ENCODE peak calls at places on chromosomes 3 and 15, in five cellular contexts. B, D, F, W and V are unnamed samples.

GRCh38 chr3:141425523-141426233 is 57.4 kb downstream of the ZBTB38 start:
- DNase-seq in W (no peak), D (no peak), B (no peak), F (no peak), V (no peak)

GRCh38 chr3:43747641-43748040 is 56.9 kb downstream of the ABHD5 start:
- DNase-seq in F (no peak), B (no peak), W (no peak), D (no peak), V (no peak)

GRCh38 chr3:83715307-83715706 is 1243.5 kb upstream of the CADM2 start:
- DNase-seq in W (no peak), B (no peak), D (no peak), F (no peak), V (no peak)

GRCh38 chr15:73631915-73632669 is 1.1 kb downstream of the NPTN start:
- DNase-seq in F (peak), D (no peak), B (no peak), W (no peak), V (no peak)

GRCh38 chr3:88188436-88188835 is 38.7 kb downstream of the C3orf38 start:
- DNase-seq in F (no peak), B (no peak), W (no peak), D (no peak), V (no peak)

GRCh38 chr15:89167267-89168176 is 53.9 kb downstream of the RLBP1 start:
- DNase-seq in F (no peak), D (no peak), B (no peak), W (no peak), V (peak)

GRCh38 chr15:95025924-95026728 is 794.8 kb downstream of the MCTP2 start:
- DNase-seq in D (no peak), W (peak), F (no peak), B (no peak), V (peak)

GRCh38 chr3:37849146-37849545 is 12.5 kb upstream of the CTDSPL start:
- DNase-seq in F (no peak), D (no peak), W (no peak), B (no peak), V (no peak)

GRCh38 chr3:177640319-177640997 is 443.2 kb upstream of the TBL1XR1 start:
- DNase-seq in B (no peak), D (no peak), W (no peak), F (no peak), V (no peak)